ENCODE peak calls at places on chromosomes 12 and 14, in eight cellular contexts. D, X, K, H, O, Q, N and M are unnamed samples.

GRCh38 chr14:37546621-37547447 is 48.2 kb downstream of the FOXA1 start:
- DNase-seq in D (no peak), K (peak; percentile 60), H (no peak), Q (no peak), O (no peak), X (no peak), N (peak; percentile 38), M (no peak)

GRCh38 chr12:67698711-67699603 is 50.4 kb downstream of the DYRK2 start:
- DNase-seq in O (peak; percentile 83), H (no peak), K (peak; percentile 68), Q (peak; percentile 14), X (no peak), D (peak; percentile 45), N (no peak), M (peak; percentile 65)

GRCh38 chr12:87142346-87142745 is 886.2 kb upstream of the MGAT4C start:
- DNase-seq in N (no peak), O (no peak), H (no peak), Q (no peak), K (peak; percentile 39), X (no peak), D (no peak), M (no peak)

GRCh38 chr12:106582661-106583577 is at the start of gene RFX4:
- DNase-seq in O (no peak), K (no peak), Q (no peak), H (no peak), N (no peak), X (no peak), D (no peak), M (peak; percentile 21)

GRCh38 chr12:122306407-122306806 is 40.1 kb upstream of the VPS33A start:
- DNase-seq in H (no peak), N (no peak), D (no peak), Q (no peak), K (no peak), X (no peak), O (no peak), M (no peak)

GRCh38 chr12:114680498-114681148 is 3.4 kb downstream of the TBX3 start:
- DNase-seq in H (no peak), D (no peak), Q (no peak), K (no peak), X (no peak), N (no peak), O (no peak), M (no peak)

GRCh38 chr12:68998036-68998435 is 65.1 kb upstream of the CPM start:
- DNase-seq in X (no peak), H (no peak), K (no peak), Q (no peak), D (no peak), O (no peak), N (no peak), M (no peak)

GRCh38 chr12:92403210-92404175 is 257.8 kb upstream of the BTG1 start:
- DNase-seq in X (peak; percentile 43), N (no peak), K (no peak), D (peak; percentile 83), O (peak; percentile 78), H (no peak), Q (no peak), M (peak; percentile 32)

GRCh38 chr14:29851397-29851796 is 76.2 kb downstream of the PRKD1 start:
- DNase-seq in X (no peak), O (no peak), K (peak; percentile 73), N (no peak), H (no peak), D (no peak), Q (no peak), M (no peak)